ENCODE peak calls at places on chromosomes 5 and 9, in six cellular contexts. K is GM12878; P is suprapubic skin; G is K562; F is IMR-90; I is CD8-positive, alpha-beta memory T cell. U is an unnamed sample.
A peak's percentile ranks its signal among the peaks of the same experiment; 100 is the strongest.

GRCh38 chr9:130923611-130924447 is 15.2 kb downstream of the FIBCD1 start:
- DNase-seq in G (no peak), I (no peak), K (no peak), P (no peak), F (no peak), U (no peak)

GRCh38 chr5:61587120-61587519 is 255.1 kb downstream of the ZSWIM6 start:
- DNase-seq in F (no peak), G (no peak), I (no peak), K (no peak), P (no peak), U (no peak)

GRCh38 chr5:14149672-14150053 is 6.5 kb downstream of the TRIO start:
- DNase-seq in F (no peak), G (no peak), K (no peak), I (no peak), P (no peak), U (no peak)

GRCh38 chr9:116062206-116062550 is 91.4 kb upstream of the PAPPA start:
- DNase-seq in K (no peak), P (no peak), I (no peak), G (no peak), F (no peak), U (no peak)

GRCh38 chr5:97075649-97076048 is 66.8 kb downstream of the LIX1 start:
- DNase-seq in K (no peak), G (no peak), I (no peak), P (no peak), F (no peak), U (no peak)

GRCh38 chr5:141654298-141654697 is 3.1 kb upstream of the FCHSD1 start:
- DNase-seq in F (peak; percentile 91), P (no peak), I (no peak), K (no peak), G (no peak), U (no peak)

GRCh38 chr5:131671994-131672655 is 37.1 kb upstream of the RAPGEF6 start:
- DNase-seq in K (no peak), G (peak; percentile 10), P (no peak), I (no peak), F (peak; percentile 95), U (peak; percentile 11)

GRCh38 chr5:9348296-9348996 is 197.4 kb downstream of the SEMA5A start:
- DNase-seq in G (no peak), I (no peak), K (no peak), F (peak; percentile 50), P (no peak), U (no peak)

GRCh38 chr9:112784020-112784788 is 33.6 kb downstream of the SNX30 start:
- DNase-seq in I (no peak), F (peak; percentile 59), G (no peak), P (no peak), K (no peak), U (no peak)

GRCh38 chr5:139146809-139147742 is 51.1 kb downstream of the SIL1 start:
- DNase-seq in P (no peak), G (no peak), F (no peak), K (no peak), I (no peak), U (no peak)

GRCh38 chr5:126865299-126865698 is 88.4 kb downstream of the LMNB1 start:
- DNase-seq in G (no peak), K (no peak), P (no peak), F (peak; percentile 86), I (no peak), U (no peak)

GRCh38 chr9:113853333-113853732 is 22.8 kb upstream of the ZNF618 start:
- DNase-seq in F (no peak), G (peak; percentile 21), K (no peak), I (no peak), P (no peak), U (no peak)

GRCh38 chr5:53110156-53110555 is 599 bp upstream of the MOCS2 start:
- DNase-seq in K (no peak), I (peak; percentile 46), P (no peak), G (peak; percentile 28), F (no peak), U (no peak)

DNA sequence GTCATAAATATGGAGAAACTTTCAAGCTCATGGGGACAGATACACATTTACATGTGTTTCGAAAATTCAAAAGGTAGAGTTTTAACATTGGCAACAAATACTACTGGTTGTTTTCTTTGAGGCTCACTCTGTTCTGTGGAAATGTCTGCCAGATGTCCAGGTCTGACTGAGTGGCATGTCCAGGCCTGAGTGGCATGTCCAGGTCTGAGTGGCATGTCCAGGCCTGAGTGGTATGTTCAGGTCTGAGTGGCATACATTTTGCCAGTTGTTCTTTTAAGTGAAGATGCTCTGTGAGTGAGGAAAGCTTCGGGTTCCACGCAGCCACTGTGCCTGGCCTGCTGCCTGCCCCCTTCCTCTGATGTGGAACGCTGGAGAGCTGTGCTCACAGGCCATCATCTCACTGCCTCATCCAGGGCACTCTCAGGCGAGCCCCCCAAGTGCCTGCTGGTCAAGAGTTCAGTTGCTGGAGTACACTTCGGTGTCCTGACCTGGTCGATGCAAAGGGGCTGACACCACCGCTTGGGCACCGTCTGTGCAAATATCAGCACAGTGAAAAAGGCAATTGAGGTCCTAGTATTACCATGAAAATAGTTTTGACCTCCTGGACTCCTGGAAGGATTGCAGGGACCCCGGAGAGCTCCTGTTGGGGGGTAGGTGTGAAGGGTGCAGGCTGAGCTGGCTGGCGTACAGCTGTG is 89.9 kb downstream of the EHMT1 start:
- DNase-seq in G (no peak), F (no peak), P (no peak), I (no peak), K (no peak), U (no peak)
- H3K27ac ChIP-seq in G (no peak overlapping the region), F (no peak overlapping the region), P (no peak overlapping the region), I (no peak overlapping the region), K (no peak overlapping the region), U (no peak overlapping the region)

GRCh38 chr5:124678478-124678877 is 68.0 kb downstream of the ZNF608 start:
- DNase-seq in I (no peak), G (no peak), K (no peak), P (no peak), F (no peak), U (no peak)

GRCh38 chr5:124678992-124679519 is 67.4 kb downstream of the ZNF608 start:
- DNase-seq in G (peak; percentile 53), P (no peak), I (no peak), K (no peak), F (no peak), U (no peak)

GRCh38 chr5:124679578-124680210 is 66.7 kb downstream of the ZNF608 start:
- DNase-seq in G (peak; percentile 49), P (no peak), F (no peak), I (no peak), K (no peak), U (no peak)

GRCh38 chr5:124677376-124677998 is 69.0 kb downstream of the ZNF608 start:
- DNase-seq in G (no peak), K (no peak), F (peak; percentile 47), I (no peak), P (no peak), U (peak; percentile 48)

GRCh38 chr5:124677999-124678385 is 68.4 kb downstream of the ZNF608 start:
- DNase-seq in G (no peak), I (no peak), K (no peak), F (no peak), P (no peak), U (no peak)
- H3K27ac ChIP-seq in G (no peak overlapping the region), I (no peak overlapping the region), K (no peak overlapping the region), F (no peak overlapping the region), P (peak overlapping the region; percentile 22), U (no peak overlapping the region)

GRCh38 chr5:136014976-136015375 is 13.8 kb upstream of the TGFBI start:
- DNase-seq in I (no peak), P (no peak), K (no peak), G (no peak), F (no peak), U (no peak)

GRCh38 chr5:136012041-136012804 is 16.6 kb upstream of the TGFBI start:
- DNase-seq in F (peak; percentile 63), I (no peak), K (no peak), G (no peak), P (no peak), U (no peak)

GRCh38 chr5:136013559-136013958 is 15.2 kb upstream of the TGFBI start:
- DNase-seq in G (no peak), K (no peak), I (no peak), F (no peak), P (no peak), U (no peak)

GRCh38 chr5:136015966-136016365 is 12.8 kb upstream of the TGFBI start:
- DNase-seq in I (no peak), K (no peak), G (no peak), F (no peak), P (no peak), U (no peak)

GRCh38 chr5:136014049-136014516 is 14.7 kb upstream of the TGFBI start:
- DNase-seq in F (no peak), K (no peak), P (no peak), G (no peak), I (no peak), U (no peak)
- H3K27ac ChIP-seq in F (peak overlapping the region; percentile 54), K (no peak overlapping the region), P (no peak overlapping the region), G (no peak overlapping the region), I (no peak overlapping the region), U (no peak overlapping the region)

GRCh38 chr5:83096660-83097334 is 19.4 kb downstream of the XRCC4 start:
- DNase-seq in I (no peak), P (no peak), F (peak; percentile 18), K (no peak), G (no peak), U (no peak)

GRCh38 chr5:83101514-83101913 is 24.2 kb downstream of the XRCC4 start:
- DNase-seq in I (no peak), G (no peak), P (no peak), F (no peak), K (no peak), U (no peak)

GRCh38 chr5:83099001-83099400 is 21.7 kb downstream of the XRCC4 start:
- DNase-seq in P (no peak), F (no peak), G (no peak), K (no peak), I (no peak), U (no peak)

GRCh38 chr5:83097582-83098265 is 20.4 kb downstream of the XRCC4 start:
- DNase-seq in P (no peak), F (peak; percentile 71), K (no peak), G (no peak), I (no peak), U (no peak)

GRCh38 chr5:83099445-83099844 is 22.1 kb downstream of the XRCC4 start:
- DNase-seq in F (no peak), P (no peak), I (no peak), K (no peak), G (no peak), U (no peak)
- H3K27ac ChIP-seq in F (no peak overlapping the region), P (no peak overlapping the region), I (no peak overlapping the region), K (no peak overlapping the region), G (no peak overlapping the region), U (no peak overlapping the region)

GRCh38 chr5:140322751-140323731 is 20.1 kb upstream of the PFDN1 start:
- DNase-seq in G (no peak), I (no peak), P (no peak), K (no peak), F (peak; percentile 98), U (peak; percentile 41)
- H3K27ac ChIP-seq in G (no peak overlapping the region), I (no peak overlapping the region), P (peak overlapping the region; percentile 82), K (no peak overlapping the region), F (peak overlapping the region; percentile 83), U (peak overlapping the region; percentile 63)

DNA sequence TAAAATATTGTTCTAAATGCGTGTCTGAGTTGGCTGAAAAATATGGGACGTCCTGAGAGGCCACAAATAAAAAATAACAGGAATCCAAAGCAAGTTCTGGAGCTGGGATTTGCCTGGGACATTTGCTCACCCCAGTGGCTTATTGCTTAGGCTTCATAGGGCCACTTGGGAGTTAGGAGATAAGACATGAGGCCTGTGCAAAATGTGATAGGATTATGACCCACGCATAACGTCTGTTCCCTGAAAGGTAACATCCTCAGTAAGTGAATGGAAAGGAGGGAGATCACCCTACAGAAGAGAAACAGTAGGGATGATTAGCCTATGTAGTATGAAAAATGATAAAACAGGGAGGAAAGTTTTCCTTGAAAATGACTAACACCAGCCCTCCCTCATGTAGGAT is 269.4 kb downstream of the EPB41L4A start:
- DNase-seq in P (no peak), I (no peak), G (no peak), K (no peak), F (no peak), U (no peak)
- H3K27ac ChIP-seq in P (no peak overlapping the region), I (no peak overlapping the region), G (no peak overlapping the region), K (no peak overlapping the region), F (no peak overlapping the region), U (no peak overlapping the region)